ENCODE peak calls at places on chromosome 5, in four cellular contexts. O is colonic mucosa, K is heart left ventricle, V is fibroblast of lung. L is an unnamed sample. For H3K4me1, the result is how much of the 10 kb centered on the place peaks cover.

GRCh38 chr5:17367256-17367845 is 130.7 kb upstream of the TAF11L2 start:
- DNase-seq in O (no peak), K (no peak), V (no peak), L (no peak)

GRCh38 chr5:144102361-144102760 is 68.1 kb downstream of the YIPF5 start:
- DNase-seq in O (no peak), K (no peak), V (no peak), L (no peak)

GRCh38 chr5:158785397-158785796 is 314.3 kb downstream of the EBF1 start:
- DNase-seq in O (no peak), K (no peak), V (no peak), L (no peak)

GRCh38 chr5:57291903-57292302 is 118.0 kb downstream of the GPBP1 start:
- DNase-seq in O (no peak), K (no peak), V (no peak), L (no peak)

GRCh38 chr5:137040641-137041340 is 458.3 kb downstream of the SPOCK1 start:
- DNase-seq in O (no peak), K (no peak), V (peak), L (no peak)

GRCh38 chr5:40514986-40515385 is 164.7 kb upstream of the PTGER4 start:
- DNase-seq in O (no peak), K (no peak), V (no peak), L (no peak)

GRCh38 chr5:95859327-95860060 is 37.0 kb upstream of the GLRX start:
- DNase-seq in O (no peak), K (no peak), V (peak), L (no peak)

GRCh38 chr5:10215366-10215765 is 34.3 kb downstream of the ATPSCKMT start:
- DNase-seq in O (no peak), K (no peak), V (no peak), L (no peak)

GRCh38 chr5:102048940-102049339 is 247.1 kb downstream of the SLCO4C1 start:
- DNase-seq in O (no peak), K (no peak), V (no peak), L (no peak)

GRCh38 chr5:16135003-16135402 is 44.6 kb downstream of the MARCHF11 start:
- DNase-seq in O (no peak), K (no peak), V (no peak), L (no peak)

GRCh38 chr5:41748631-41749030 is 121.6 kb downstream of the OXCT1 start:
- DNase-seq in O (no peak), K (no peak), V (peak), L (no peak)

GRCh38 chr5:76888733-76889300 is 39.0 kb downstream of the S100Z start:
- DNase-seq in O (no peak), K (no peak), V (no peak), L (no peak)

GRCh38 chr5:169895876-169896275 is 84.4 kb downstream of the INSYN2B start:
- DNase-seq in O (no peak), K (no peak), V (peak), L (no peak)

GRCh38 chr5:145975001-145975360 is 38.6 kb downstream of the SH3RF2 start:
- DNase-seq in O (no peak), K (no peak), V (no peak), L (peak)
- H3K4me1 ChIP-seq in O (under half), K (under half), V (under half), L (under half)

GRCh38 chr5:141356133-141356532 is 1.3 kb downstream of the PCDHGA4 start:
- DNase-seq in O (no peak), K (no peak), V (no peak), L (no peak)

GRCh38 chr5:141356950-141357349 is 2.1 kb downstream of the PCDHGA4 start:
- DNase-seq in O (no peak), K (no peak), V (no peak), L (no peak)

GRCh38 chr5:141351591-141351990 is 1.7 kb downstream of the PCDHGB1 start:
- DNase-seq in O (no peak), K (no peak), V (no peak), L (no peak)

GRCh38 chr5:141355641-141356040 is 820 bp downstream of the PCDHGA4 start:
- DNase-seq in O (no peak), K (no peak), V (no peak), L (no peak)

GRCh38 chr5:141354900-141355469 is at the start of gene PCDHGA4:
- DNase-seq in O (no peak), K (no peak), V (no peak), L (no peak)
- TF ChIP-seq CTCF in O (no peak), K (peak), V (peak), L (no peak)

GRCh38 chr5:133253076-133253475 is 201.3 kb downstream of the HSPA4 start:
- DNase-seq in O (no peak), K (no peak), V (no peak), L (no peak)

GRCh38 chr5:133250527-133250926 is 198.7 kb downstream of the HSPA4 start:
- DNase-seq in O (no peak), K (no peak), V (no peak), L (no peak)

GRCh38 chr5:133252133-133252480 is 200.3 kb downstream of the HSPA4 start:
- DNase-seq in O (no peak), K (no peak), V (no peak), L (no peak)

GRCh38 chr5:133249593-133249992 is 197.8 kb downstream of the HSPA4 start:
- DNase-seq in O (no peak), K (no peak), V (no peak), L (no peak)

GRCh38 chr5:133251296-133252132 is 199.7 kb downstream of the HSPA4 start:
- DNase-seq in O (no peak), K (no peak), V (no peak), L (no peak)
- H3K4me3 ChIP-seq in O (no peak), K (no peak), V (no peak), L (no peak)

GRCh38 chr5:148848378-148849031 is 22.1 kb downstream of the ADRB2 start:
- DNase-seq in O (no peak), K (no peak), V (no peak), L (no peak)
- H3K4me1 ChIP-seq in O (under half), K (half or more), V (under half), L (under half)

GRCh38 chr5:88388476-88389170 is 120.0 kb upstream of the TMEM161B start:
- DNase-seq in O (no peak), K (no peak), V (no peak), L (no peak)

GRCh38 chr5:88393082-88393481 is 124.4 kb upstream of the TMEM161B start:
- DNase-seq in O (no peak), K (no peak), V (no peak), L (no peak)

GRCh38 chr5:88391116-88391515 is 122.5 kb upstream of the TMEM161B start:
- DNase-seq in O (no peak), K (no peak), V (no peak), L (no peak)

GRCh38 chr5:88389248-88390006 is 120.8 kb upstream of the TMEM161B start:
- DNase-seq in O (no peak), K (no peak), V (peak), L (no peak)

GRCh38 chr5:88390007-88390385 is 121.4 kb upstream of the TMEM161B start:
- DNase-seq in O (no peak), K (no peak), V (no peak), L (no peak)
- TF ChIP-seq CTCF in O (no peak), K (no peak), V (no peak), L (no peak)

DNA sequence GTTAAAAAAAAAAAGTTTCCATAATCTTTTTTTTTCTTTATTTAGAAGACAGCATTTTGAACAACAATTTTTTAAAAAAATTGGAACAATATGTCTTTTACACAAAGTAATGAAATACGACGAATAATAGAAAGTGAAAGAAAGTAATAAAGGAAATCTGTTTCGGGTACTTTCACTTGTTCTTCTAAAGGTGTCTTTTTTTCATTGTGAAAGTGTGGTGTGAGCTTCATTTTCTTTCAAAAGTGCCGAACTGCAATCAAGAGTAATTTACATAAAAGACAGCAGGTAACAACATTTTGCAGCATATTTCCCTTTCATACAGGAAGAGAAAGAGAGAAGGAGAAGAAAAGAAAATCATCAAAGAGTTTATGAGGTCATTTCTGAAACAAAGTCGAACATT is 159.7 kb upstream of the CDH12 start:
- DNase-seq in O (no peak), K (no peak), V (no peak), L (no peak)
- H3K4me3 ChIP-seq in O (no peak), K (no peak), V (peak), L (no peak)

GRCh38 chr5:159907689-159908088 is 8.6 kb upstream of the ADRA1B start:
- DNase-seq in O (no peak), K (no peak), V (no peak), L (no peak)
- H3K4me1 ChIP-seq in O (under half), K (under half), V (under half), L (under half)

DNA sequence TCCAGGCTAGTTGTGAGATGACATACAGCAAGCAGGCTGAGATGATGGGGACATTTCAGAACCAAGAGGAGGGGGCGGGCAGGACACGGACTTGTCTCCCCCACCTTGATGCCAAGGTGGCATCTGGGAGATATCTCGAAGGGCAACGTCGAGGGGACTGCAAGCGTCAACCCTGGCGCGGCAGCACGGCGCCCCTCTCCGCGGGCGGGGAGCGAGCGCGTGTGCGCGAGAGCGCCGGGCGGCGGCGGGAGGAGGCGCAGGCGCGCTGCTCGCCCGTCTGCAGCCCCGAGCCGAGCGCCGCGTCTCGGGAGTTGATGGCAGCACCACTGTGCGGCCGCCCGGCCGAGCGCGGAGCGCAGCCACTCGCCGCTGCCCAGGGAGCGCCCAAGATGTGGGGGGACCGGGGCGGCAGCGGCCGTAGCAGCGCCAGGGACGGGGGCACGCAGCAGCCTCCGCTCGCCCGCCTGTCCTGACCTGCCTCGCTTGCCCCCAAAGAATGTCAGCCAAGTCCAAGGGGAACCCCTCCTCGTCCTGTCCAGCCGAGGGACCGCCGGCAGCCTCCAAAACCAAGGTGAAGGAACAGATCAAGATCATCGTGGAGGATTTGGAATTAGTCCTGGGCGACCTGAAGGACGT is at the start of gene PRR16:
- DNase-seq in O (peak), K (peak), V (peak), L (peak)
- TF ChIP-seq CTCF in O (no peak), K (no peak), V (peak), L (peak)

L was measured in tibial artery.